ENCODE peak calls at places on chromosome 19, in seven cellular contexts. P is K562, K is A549, M is PC-9, Y is HCT116, H is fibroblast of lung, C is cardiac muscle cell. T is an unnamed sample.

GRCh38 chr19:32649751-32650150 is 25.2 kb downstream of the ANKRD27 start:
- DNase-seq in P (no peak), K (no peak), M (no peak), Y (no peak), H (no peak), C (no peak), T (no peak)

GRCh38 chr19:3479819-3480215 is 508 bp downstream of the SMIM24 start:
- DNase-seq in P (peak; percentile 80), K (peak; percentile 47), M (no peak), Y (no peak), H (no peak), C (no peak), T (no peak)

GRCh38 chr19:15274477-15274876 is 42.2 kb upstream of the EPHX3 start:
- DNase-seq in P (no peak), K (no peak), M (no peak), Y (no peak), H (no peak), C (no peak), T (no peak)

GRCh38 chr19:51131780-51132680 is 7.3 kb downstream of the SIGLEC9 start:
- DNase-seq in P (peak; percentile 84), K (peak; percentile 24), M (peak; percentile 8), Y (peak; percentile 10), H (no peak), C (peak; percentile 97), T (no peak)

GRCh38 chr19:41405776-41406175 is 8.2 kb downstream of the BCKDHA start:
- DNase-seq in P (no peak), K (no peak), M (no peak), Y (no peak), H (no peak), C (no peak), T (no peak)

GRCh38 chr19:18438331-18439024 is 545 bp upstream of the ISYNA1 start:
- DNase-seq in P (peak; percentile 91), K (no peak), M (peak; percentile 77), Y (no peak), H (no peak), C (peak; percentile 90), T (no peak)

GRCh38 chr19:44824758-44825157 is 15.9 kb downstream of the BCAM start:
- DNase-seq in P (no peak), K (no peak), M (no peak), Y (no peak), H (no peak), C (no peak), T (no peak)

GRCh38 chr19:13859361-13859880 is 17.5 kb upstream of the NANOS3 start:
- DNase-seq in P (peak; percentile 43), K (peak; percentile 76), M (no peak), Y (no peak), H (peak; percentile 67), C (no peak), T (no peak)

GRCh38 chr19:40774916-40775631 is at the start of gene MIA:
- DNase-seq in P (no peak), K (no peak), M (no peak), Y (no peak), H (peak; percentile 35), C (peak; percentile 38), T (no peak)

GRCh38 chr19:45253396-45254027 is 2.4 kb downstream of the MARK4 start:
- DNase-seq in P (no peak), K (no peak), M (no peak), Y (no peak), H (peak; percentile 39), C (peak; percentile 32), T (no peak)

GRCh38 chr19:41939861-41940442 is 11.7 kb upstream of the ERFL start:
- DNase-seq in P (peak; percentile 73), K (no peak), M (no peak), Y (no peak), H (no peak), C (no peak), T (peak; percentile 72)

GRCh38 chr19:55165952-55166529 is 372 bp downstream of the DNAAF3 start:
- DNase-seq in P (peak; percentile 90), K (peak; percentile 95), M (peak; percentile 89), Y (peak; percentile 86), H (peak; percentile 51), C (peak; percentile 83), T (peak; percentile 21)
- TF ChIP-seq CTCF in P (peak; percentile 99), K (peak; percentile 97), M (peak; percentile 85), Y (peak; percentile 90), H (peak; percentile 69), C (peak; percentile 70), T (no peak)

DNA sequence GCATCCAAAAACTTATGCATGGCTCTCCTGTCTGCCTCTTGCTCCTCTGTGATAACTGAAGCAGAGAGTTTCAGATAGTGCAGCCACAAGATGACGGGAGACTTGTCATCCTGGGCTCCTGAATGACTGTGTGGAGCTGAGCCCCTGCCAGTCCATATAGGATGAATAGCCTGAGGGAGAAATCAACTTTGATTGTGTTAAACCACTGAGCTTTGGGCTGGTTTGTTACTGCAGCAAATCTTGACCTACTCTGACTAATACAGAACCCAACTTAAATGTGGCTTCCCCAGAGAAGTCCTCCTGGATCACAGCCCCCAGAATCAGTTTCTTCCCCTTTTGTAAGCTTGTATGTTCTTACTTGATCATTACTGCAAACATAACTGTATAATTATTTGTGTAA is 11.2 kb upstream of the ATG4D start:
- DNase-seq in P (no peak), K (no peak), M (no peak), Y (no peak), H (no peak), C (no peak), T (no peak)
- H3K27ac ChIP-seq in P (no peak overlapping the region), K (no peak overlapping the region), M (no peak overlapping the region), Y (no peak overlapping the region), H (no peak overlapping the region), C (no peak overlapping the region), T (no peak overlapping the region)

DNA sequence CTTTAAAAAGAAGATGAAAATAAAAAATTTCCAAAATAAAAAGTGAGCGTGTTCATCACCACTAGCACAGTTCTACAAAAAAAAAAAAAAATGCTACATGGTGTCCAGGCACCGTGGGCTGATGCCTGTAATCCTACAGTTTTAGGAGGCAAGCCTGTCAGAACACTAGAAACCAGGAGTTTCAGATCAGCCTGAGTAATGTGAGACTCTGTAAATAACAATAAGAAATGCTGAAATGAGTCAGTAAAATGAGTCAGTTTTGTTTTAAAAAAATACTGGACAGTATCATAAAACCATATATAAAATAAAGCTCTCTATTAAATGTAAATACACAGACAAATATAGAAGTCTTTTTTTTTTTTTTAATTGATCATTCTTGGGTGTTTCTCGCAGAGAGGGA is 30.0 kb downstream of the ZNF91 start:
- DNase-seq in P (no peak), K (no peak), M (no peak), Y (no peak), H (no peak), C (no peak), T (no peak)
- H3K9me3 ChIP-seq in P (peaks cover under 1% of the 10 kb centered on the region), K (peaks cover 54% of the 10 kb centered on the region), M (peaks cover 76% of the 10 kb centered on the region), Y (peaks cover 41% of the 10 kb centered on the region), H (no peaks in the 10 kb centered on the region), C (peaks cover 6% of the 10 kb centered on the region), T (peaks cover 43% of the 10 kb centered on the region)

DNA sequence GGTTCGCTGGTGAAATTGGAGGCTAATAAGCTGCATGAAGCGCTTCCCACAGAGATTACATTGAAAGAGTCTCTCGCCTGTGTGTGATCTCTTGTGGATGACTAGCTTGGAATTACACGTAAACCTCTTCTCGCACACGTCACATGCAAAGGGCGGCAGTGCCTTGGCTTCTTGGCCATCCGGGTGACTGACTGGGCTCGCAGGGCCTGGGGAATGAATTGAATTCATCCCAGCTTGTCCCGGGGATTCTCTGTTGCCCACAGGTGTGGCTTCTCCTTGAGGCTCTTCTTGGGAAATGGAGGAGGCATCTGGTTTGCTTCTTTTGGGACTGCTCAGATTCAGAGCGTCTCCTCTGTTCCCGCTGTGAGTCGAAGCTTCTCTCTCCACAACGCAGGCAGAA is 19.8 kb downstream of the ZSCAN5C start:
- DNase-seq in P (no peak), K (no peak), M (no peak), Y (no peak), H (no peak), C (no peak), T (no peak)
- TF ChIP-seq CTCF in P (no peak), K (no peak), M (no peak), Y (peak; percentile 6), H (no peak), C (peak; percentile 5), T (no peak)

GRCh38 chr19:897442-898039 is 4.3 kb downstream of the RNU6-9 start:
- DNase-seq in P (no peak), K (no peak), M (no peak), Y (no peak), H (no peak), C (no peak), T (no peak)

GRCh38 chr19:900302-901111 is 7.2 kb downstream of the RNU6-9 start:
- DNase-seq in P (peak; percentile 88), K (peak; percentile 62), M (no peak), Y (no peak), H (no peak), C (no peak), T (no peak)

GRCh38 chr19:899363-900301 is 6.3 kb downstream of the RNU6-9 start:
- DNase-seq in P (no peak), K (no peak), M (no peak), Y (no peak), H (no peak), C (no peak), T (no peak)

GRCh38 chr19:896999-897398 is 3.7 kb downstream of the RNU6-9 start:
- DNase-seq in P (no peak), K (no peak), M (no peak), Y (no peak), H (no peak), C (no peak), T (no peak)

DNA sequence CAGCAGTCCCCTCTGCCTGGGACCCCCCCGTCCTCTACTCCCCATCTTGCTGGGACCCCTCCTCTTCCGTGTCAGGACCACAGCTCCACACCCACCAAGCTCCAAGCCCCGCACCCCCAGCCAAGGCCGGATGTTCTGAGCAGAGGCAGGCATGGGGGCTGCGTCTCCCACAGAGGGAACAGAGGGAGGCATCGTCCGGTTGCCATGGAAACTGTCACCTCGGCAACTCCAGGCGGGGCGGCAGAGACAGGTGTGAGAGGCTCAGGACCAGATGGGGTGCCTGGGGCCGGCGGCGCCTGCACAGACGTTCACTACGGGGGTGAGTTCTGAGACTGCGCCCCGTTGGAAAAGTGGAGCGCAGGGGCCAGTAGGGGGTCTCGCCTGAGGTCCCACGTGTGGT is 5.4 kb downstream of the RNU6-9 start:
- DNase-seq in P (no peak), K (no peak), M (no peak), Y (no peak), H (no peak), C (no peak), T (peak; percentile 74)
- H3K27ac ChIP-seq in P (no peak overlapping the region), K (no peak overlapping the region), M (no peak overlapping the region), Y (no peak overlapping the region), H (no peak overlapping the region), C (no peak overlapping the region), T (no peak overlapping the region)

DNA sequence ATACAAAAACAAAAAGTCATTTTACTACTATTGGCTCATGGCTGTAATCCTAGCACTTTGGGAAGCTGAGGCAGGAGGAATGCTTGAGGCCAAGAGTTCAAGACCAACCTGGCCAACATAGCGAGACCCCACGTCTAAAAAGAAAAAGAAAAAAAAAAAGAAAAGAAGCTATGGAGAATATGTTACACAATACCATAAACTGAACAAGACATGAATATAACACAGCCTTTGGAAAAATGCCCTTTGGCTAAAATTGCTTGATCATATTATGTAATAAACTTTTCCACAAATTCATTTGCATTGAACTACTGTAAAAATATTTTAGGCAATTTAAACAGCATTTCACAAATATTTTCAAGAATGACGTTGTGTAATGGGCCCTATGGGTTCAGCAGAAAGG is 3.7 kb upstream of the ZNF415 start:
- DNase-seq in P (no peak), K (no peak), M (no peak), Y (no peak), H (no peak), C (no peak), T (no peak)
- H3K9me3 ChIP-seq in P (peaks cover 25% of the 10 kb centered on the region), K (peaks cover 83% of the 10 kb centered on the region), M (peaks cover 73% of the 10 kb centered on the region), Y (no peaks in the 10 kb centered on the region), H (no peaks in the 10 kb centered on the region), C (peaks cover 4% of the 10 kb centered on the region), T (peaks cover 56% of the 10 kb centered on the region)

T was measured in CD8-positive, alpha-beta T cell.